ENCODE peak calls at places on chromosomes 16 and 17, in five cellular contexts. Y is AG09309, L is HFF-Myc, P is pancreas, T is A549. J is an unnamed sample.

GRCh38 chr16:48535831-48536599 is 74.0 kb downstream of the N4BP1 start:
- DNase-seq in Y (no peak), T (no peak), P (no peak), L (no peak), J (peak)

GRCh38 chr17:46151762-46152161 is 41.5 kb downstream of the KANSL1 start:
- DNase-seq in Y (no peak), P (no peak), L (no peak), T (no peak), J (no peak)

GRCh38 chr16:50830698-50831097 is 88.8 kb downstream of the CYLD start:
- DNase-seq in T (no peak), P (no peak), Y (no peak), L (no peak), J (no peak)

GRCh38 chr17:81865733-81866439 is 5.3 kb downstream of the ARHGDIA start:
- DNase-seq in Y (no peak), L (no peak), T (no peak), P (peak), J (peak)

GRCh38 chr17:64183815-64184397 is 54.0 kb upstream of the ERN1 start:
- DNase-seq in P (no peak), Y (no peak), T (no peak), L (peak), J (no peak)

GRCh38 chr17:50056217-50056960 is 479 bp downstream of the ITGA3 start:
- DNase-seq in Y (no peak), L (no peak), P (peak), T (no peak), J (peak)

GRCh38 chr16:48276102-48276501 is 28.8 kb upstream of the ABCC11 start:
- DNase-seq in Y (no peak), L (no peak), T (no peak), P (no peak), J (no peak)

GRCh38 chr17:35797918-35798317 is 2.5 kb upstream of the MMP28 start:
- DNase-seq in Y (no peak), P (no peak), T (no peak), L (no peak), J (no peak)

GRCh38 chr16:12089492-12090161 is 113.1 kb downstream of the SNX29 start:
- DNase-seq in Y (no peak), T (no peak), L (no peak), P (peak), J (peak)

GRCh38 chr16:27446721-27447120 is 44.7 kb downstream of the IL21R start:
- DNase-seq in L (no peak), Y (no peak), P (peak), T (no peak), J (no peak)

GRCh38 chr16:3857189-3858013 is 23.1 kb downstream of the CREBBP start:
- DNase-seq in T (no peak), P (no peak), L (no peak), Y (no peak), J (no peak)

GRCh38 chr16:17413508-17413907 is 57.3 kb downstream of the XYLT1 start:
- DNase-seq in T (no peak), Y (no peak), P (no peak), L (no peak), J (no peak)

GRCh38 chr16:17414421-17414820 is 56.3 kb downstream of the XYLT1 start:
- DNase-seq in L (no peak), Y (no peak), P (no peak), T (no peak), J (no peak)

GRCh38 chr16:17411263-17411662 is 59.5 kb downstream of the XYLT1 start:
- DNase-seq in P (no peak), L (no peak), T (no peak), Y (no peak), J (no peak)

GRCh38 chr16:17409894-17410293 is 60.9 kb downstream of the XYLT1 start:
- DNase-seq in P (no peak), L (no peak), T (no peak), Y (no peak), J (no peak)

DNA sequence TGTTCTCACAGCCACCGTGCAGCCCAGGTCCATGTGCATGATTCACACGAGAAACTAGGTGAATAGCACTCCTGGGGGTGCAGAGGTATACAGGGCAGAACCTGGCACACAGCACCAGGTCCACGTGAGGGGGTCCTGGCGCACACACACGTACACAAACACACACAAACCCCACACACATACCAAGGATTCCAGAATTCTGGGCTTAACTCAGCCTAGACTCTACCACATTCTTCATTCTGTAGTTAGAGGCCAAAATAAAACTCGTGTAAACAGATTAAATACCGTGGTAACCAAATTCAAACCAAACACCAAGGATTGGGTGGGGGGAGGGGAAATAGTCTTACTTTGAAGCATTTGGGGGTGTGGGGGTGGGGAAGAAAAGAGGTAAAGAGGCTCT is 58.5 kb downstream of the XYLT1 start:
- DNase-seq in L (no peak), Y (no peak), T (no peak), P (no peak), J (no peak)
- TF ChIP-seq CTCF in L (no peak), Y (no peak), T (no peak), P (no peak), J (no peak)

GRCh38 chr17:47713980-47714689 is 18.9 kb upstream of the TBX21 start:
- DNase-seq in P (no peak), L (no peak), Y (no peak), T (no peak), J (no peak)
- TF ChIP-seq CTCF in P (no peak), L (no peak), Y (no peak), T (no peak), J (no peak)

GRCh38 chr16:8935989-8936388 is 27.7 kb downstream of the USP7 start:
- DNase-seq in Y (no peak), P (no peak), L (no peak), T (no peak), J (no peak)
- TF ChIP-seq CTCF in Y (peak), P (no peak), L (no peak), T (no peak), J (no peak)

GRCh38 chr17:21286771-21287702 is 2.5 kb downstream of the MAP2K3 start:
- DNase-seq in L (no peak), Y (no peak), P (no peak), T (no peak), J (peak)

GRCh38 chr17:21287703-21288449 is 3.4 kb downstream of the MAP2K3 start:
- DNase-seq in Y (peak), P (peak), L (peak), T (peak), J (peak)

GRCh38 chr17:21289902-21290571 is 5.5 kb downstream of the MAP2K3 start:
- DNase-seq in P (no peak), Y (no peak), T (no peak), L (no peak), J (no peak)

GRCh38 chr17:21289175-21289901 is 4.8 kb downstream of the MAP2K3 start:
- DNase-seq in P (no peak), L (no peak), Y (no peak), T (no peak), J (no peak)

GRCh38 chr17:21288581-21289017 is 4.1 kb downstream of the MAP2K3 start:
- DNase-seq in P (no peak), L (no peak), T (no peak), Y (no peak), J (no peak)
- TF ChIP-seq CTCF in P (no peak), L (no peak), T (no peak), Y (peak), J (no peak)

GRCh38 chr16:2428051-2428786 is 1.0 kb upstream of the CCNF start:
- DNase-seq in L (no peak), P (peak), Y (no peak), T (no peak), J (peak)
- TF ChIP-seq CTCF in L (no peak), P (no peak), Y (peak), T (no peak), J (peak)

DNA sequence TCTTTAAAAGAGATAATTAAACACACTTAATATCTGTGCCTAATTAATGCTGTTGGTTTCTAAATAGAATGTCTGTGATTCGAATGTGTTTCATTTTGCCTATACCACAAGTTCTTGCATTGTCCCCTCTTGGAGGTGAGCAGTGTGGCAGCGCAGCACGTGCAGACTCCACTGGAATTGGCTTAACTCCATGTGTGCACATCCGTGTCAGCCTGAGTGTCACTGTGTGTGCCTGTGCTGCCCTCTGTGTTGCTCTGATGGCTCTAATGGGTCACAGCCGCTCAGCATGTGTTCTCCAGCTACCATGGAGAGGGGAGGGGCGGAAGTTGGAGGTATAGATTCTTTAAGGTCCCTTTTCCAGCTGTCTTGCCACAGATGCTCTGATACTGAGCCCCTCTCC is 226.6 kb downstream of the SPECC1 start:
- DNase-seq in P (no peak), Y (no peak), T (no peak), L (no peak), J (no peak)
- TF ChIP-seq CTCF in P (no peak), Y (no peak), T (no peak), L (no peak), J (no peak)

GRCh38 chr16:853306-853705 is 52.8 kb upstream of the GNG13 start:
- DNase-seq in T (no peak), P (no peak), Y (no peak), L (no peak), J (no peak)

GRCh38 chr16:853981-854807 is 53.7 kb upstream of the GNG13 start:
- DNase-seq in L (no peak), T (no peak), Y (no peak), P (no peak), J (no peak)

GRCh38 chr16:851209-851810 is 50.8 kb upstream of the GNG13 start:
- DNase-seq in L (no peak), Y (no peak), T (no peak), P (no peak), J (no peak)

GRCh38 chr16:851871-852270 is 51.3 kb upstream of the GNG13 start:
- DNase-seq in Y (no peak), T (no peak), P (no peak), L (no peak), J (no peak)

DNA sequence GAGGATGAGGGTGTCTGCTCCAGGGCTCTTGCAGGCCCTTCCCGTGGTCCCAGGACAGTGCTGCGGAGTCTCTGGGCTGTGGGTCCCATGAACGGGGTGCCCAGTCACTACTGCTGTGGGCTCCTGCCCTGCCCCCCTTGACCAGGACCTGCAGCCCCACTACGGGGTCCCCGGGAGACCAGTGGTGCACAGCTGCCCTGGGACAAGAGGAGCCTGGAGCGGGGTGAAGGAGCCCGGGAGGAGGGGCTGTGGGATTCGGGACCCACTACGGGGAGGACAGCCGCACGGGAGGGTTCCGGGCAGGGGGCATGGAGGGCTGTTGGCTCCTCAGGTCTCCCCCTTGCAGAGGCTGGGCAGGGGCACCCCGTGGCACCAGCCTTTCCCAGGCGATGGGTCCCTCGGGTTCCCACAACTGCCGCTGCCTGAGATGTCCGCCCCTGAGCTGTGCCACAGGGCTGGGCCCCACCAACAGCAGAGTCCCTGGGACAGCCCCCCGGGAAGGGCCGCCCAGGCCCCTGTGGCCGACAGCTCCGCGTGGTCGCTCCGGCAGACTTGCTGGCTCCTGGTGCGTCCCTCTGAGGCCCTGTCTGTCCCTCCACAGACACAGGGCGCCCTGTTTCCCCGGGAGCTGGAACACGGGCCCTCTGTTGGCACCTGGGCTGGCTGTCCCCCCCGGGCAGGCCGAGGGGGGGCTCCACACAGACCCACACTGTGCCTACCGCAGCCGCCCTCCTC is 52.1 kb upstream of the GNG13 start:
- DNase-seq in T (no peak), L (no peak), Y (no peak), P (no peak), J (no peak)
- TF ChIP-seq CTCF in T (no peak), L (no peak), Y (no peak), P (no peak), J (no peak)

GRCh38 chr16:1770328-1771071 is 843 bp downstream of the NME3 start:
- DNase-seq in Y (no peak), P (peak), L (no peak), T (no peak), J (peak)

GRCh38 chr16:1772362-1772907 is at the start of gene EME2:
- DNase-seq in Y (no peak), T (no peak), L (no peak), P (no peak), J (peak)

GRCh38 chr16:1769402-1770300 is 1.7 kb downstream of the NME3 start:
- DNase-seq in P (no peak), Y (no peak), L (no peak), T (no peak), J (no peak)

GRCh38 chr16:1771864-1772361 is 570 bp upstream of the NME3 start:
- DNase-seq in L (no peak), P (no peak), Y (no peak), T (no peak), J (no peak)

GRCh38 chr16:1771072-1771863 is at the start of gene NME3:
- DNase-seq in Y (no peak), T (peak), P (peak), L (no peak), J (peak)
- TF ChIP-seq CTCF in Y (no peak), T (no peak), P (no peak), L (no peak), J (no peak)

DNA sequence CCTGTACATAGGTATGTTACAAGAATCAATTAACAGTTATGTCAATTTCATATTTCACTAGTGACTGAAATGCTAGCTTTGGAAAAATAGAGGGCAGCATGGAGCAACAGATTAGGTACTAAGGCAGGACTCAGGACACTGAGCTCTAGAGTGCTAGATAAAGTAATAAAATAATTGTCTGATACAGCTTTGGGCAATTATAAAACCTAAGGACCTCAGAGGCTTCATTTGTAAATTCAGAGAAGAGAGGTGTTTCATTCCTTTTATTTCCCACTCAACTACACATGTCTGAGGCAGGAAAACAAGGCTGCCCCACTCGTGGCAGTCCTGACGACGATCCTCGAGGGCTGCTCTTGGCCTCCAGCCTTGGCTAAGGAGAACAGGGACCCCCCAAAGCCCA is 81.5 kb downstream of the CA4 start:
- DNase-seq in P (no peak), Y (no peak), L (no peak), T (peak), J (no peak)
- TF ChIP-seq CTCF in P (no peak), Y (peak), L (peak), T (peak), J (peak)

DNA sequence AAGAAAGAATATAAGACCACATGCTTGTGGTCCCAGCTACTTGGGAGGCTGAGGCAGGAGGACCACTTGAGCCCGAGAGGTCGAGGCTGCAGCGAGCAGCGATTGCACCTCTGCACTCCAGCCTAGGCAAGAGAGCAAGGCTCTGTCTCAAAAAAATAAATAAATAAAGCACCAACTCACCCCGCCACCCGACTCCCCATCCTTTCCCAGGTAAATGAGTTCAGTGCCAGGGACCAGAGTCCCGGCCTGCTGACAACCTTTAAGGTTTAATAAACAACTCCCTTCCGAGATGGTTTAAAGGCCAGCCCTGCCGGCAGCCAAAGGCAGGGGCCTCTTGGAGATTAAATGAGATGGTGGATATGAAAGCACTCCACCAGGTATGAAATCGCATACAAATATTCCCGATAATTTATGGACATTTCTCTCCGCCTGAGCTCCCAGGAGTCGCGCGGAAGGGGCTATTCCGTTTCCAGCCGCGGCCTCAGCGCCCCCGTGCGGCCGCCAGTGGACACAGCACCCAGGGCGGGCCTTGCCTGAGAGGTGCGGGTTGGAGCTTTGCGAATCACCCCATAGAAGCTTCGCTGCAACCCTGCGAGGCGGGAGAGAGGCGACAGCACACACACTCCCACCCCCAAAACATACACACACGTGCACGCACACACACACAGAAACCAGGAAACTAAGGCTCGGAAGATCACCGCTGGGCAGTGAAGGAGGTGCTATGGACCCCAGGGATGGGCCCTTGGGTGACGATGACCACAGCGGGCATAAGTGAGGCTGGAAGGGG is 4.0 kb upstream of the RPL38 start:
- DNase-seq in L (no peak), T (peak), P (peak), Y (no peak), J (peak)
- TF ChIP-seq CTCF in L (peak), T (peak), P (peak), Y (peak), J (peak)

J was measured in colonic mucosa.